ENCODE peak calls at places on chromosomes 4 and X, in eight cellular contexts. U is HTR-8/SVneo; Y is endodermal cell; S is right lobe of liver; N is NCI-H1092; Q is stimulated activated CD8-positive, alpha-beta memory T cell treated with anti-CD3 and anti-CD28 coated beads, Interleukin-15, amount 100 ng/mL, for 24 hours; G is MM.1S; H is AG04450. O is an unnamed sample.
A peak's percentile ranks its signal among the peaks of the same experiment; 100 is the strongest.

GRCh38 chr4:75302648-75303047 is 211.6 kb downstream of the RCHY1 start:
- DNase-seq in U (no peak), Y (no peak), S (no peak), N (no peak), Q (no peak), G (no peak), H (no peak), O (no peak)

GRCh38 chr4:73603854-73604584 is 16.2 kb downstream of the RASSF6 start:
- DNase-seq in U (no peak), Y (no peak), S (no peak), N (no peak), Q (no peak), G (no peak), H (no peak), O (peak; percentile 18)

GRCh38 chrX:132022115-132022862 is 813 bp upstream of the STK26 start:
- DNase-seq in U (no peak), Y (no peak), S (no peak), N (no peak), Q (no peak), G (peak; percentile 18), H (no peak), O (no peak)

GRCh38 chr4:24024157-24024556 is 134.3 kb upstream of the PPARGC1A start:
- DNase-seq in U (no peak), Y (no peak), S (no peak), N (no peak), Q (no peak), G (no peak), H (peak; percentile 48), O (no peak)

GRCh38 chr4:2650276-2650675 is 105.9 kb downstream of the TNIP2 start:
- DNase-seq in U (no peak), Y (no peak), S (no peak), N (no peak), Q (no peak), G (no peak), H (no peak), O (no peak)

GRCh38 chrX:17632942-17633341 is 104.4 kb upstream of the SCML1 start:
- DNase-seq in U (no peak), Y (no peak), S (no peak), N (no peak), Q (no peak), G (peak; percentile 40), H (no peak), O (no peak)

GRCh38 chr4:123856689-123857545 is 460.3 kb downstream of the SPRY1 start:
- DNase-seq in U (no peak), Y (peak; percentile 79), S (no peak), N (no peak), Q (no peak), G (no peak), H (no peak), O (no peak)

GRCh38 chrX:9278475-9279270 is 186.2 kb upstream of the TBL1X start:
- DNase-seq in U (no peak), Y (no peak), S (no peak), N (no peak), Q (no peak), G (no peak), H (no peak), O (no peak)

GRCh38 chr4:26031704-26032103 is 117.7 kb downstream of the SMIM20 start:
- DNase-seq in U (no peak), Y (no peak), S (no peak), N (no peak), Q (no peak), G (no peak), H (no peak), O (no peak)

GRCh38 chrX:40878821-40879571 is 143.7 kb upstream of the MED14 start:
- DNase-seq in U (no peak), Y (peak; percentile 69), S (no peak), N (no peak), Q (no peak), G (no peak), H (no peak), O (no peak)

GRCh38 chrX:24426340-24426913 is 38.7 kb upstream of the PDK3 start:
- DNase-seq in U (no peak), Y (peak; percentile 59), S (no peak), N (no peak), Q (no peak), G (peak; percentile 18), H (no peak), O (no peak)

GRCh38 chr4:96642486-96642885 is 802.6 kb downstream of the PDHA2 start:
- DNase-seq in U (no peak), Y (peak; percentile 58), S (no peak), N (no peak), Q (no peak), G (no peak), H (no peak), O (no peak)

GRCh38 chr4:69830529-69831269 is 29.2 kb downstream of the SULT1E1 start:
- DNase-seq in U (no peak), Y (peak; percentile 66), S (peak; percentile 57), N (peak; percentile 47), Q (no peak), G (peak; percentile 76), H (no peak), O (no peak)

GRCh38 chr4:74097631-74098550 is 1.1 kb downstream of the CXCL2 start:
- DNase-seq in U (no peak), Y (no peak), S (peak; percentile 55), N (no peak), Q (no peak), G (no peak), H (no peak), O (no peak)

GRCh38 chr4:184123009-184123408 is 94.7 kb downstream of the ENPP6 start:
- DNase-seq in U (no peak), Y (no peak), S (no peak), N (no peak), Q (no peak), G (no peak), H (no peak), O (no peak)

GRCh38 chr4:101367201-101367600 is 19.9 kb upstream of the PPP3CA start:
- DNase-seq in U (no peak), Y (no peak), S (no peak), N (no peak), Q (no peak), G (no peak), H (peak; percentile 76), O (no peak)

GRCh38 chr4:110287130-110287529 is 88.7 kb upstream of the ELOVL6 start:
- DNase-seq in U (peak; percentile 52), Y (no peak), S (no peak), N (no peak), Q (no peak), G (peak; percentile 83), H (peak; percentile 49), O (no peak)

GRCh38 chr4:142567199-142567598 is 278.9 kb downstream of the INPP4B start:
- DNase-seq in U (peak; percentile 6), Y (peak; percentile 72), S (no peak), N (no peak), Q (no peak), G (no peak), H (no peak), O (no peak)

GRCh38 chr4:142844782-142845181 is 1.3 kb downstream of the INPP4B start:
- DNase-seq in U (no peak), Y (no peak), S (no peak), N (no peak), Q (no peak), G (no peak), H (no peak), O (no peak)

GRCh38 chr4:55574252-55574651 is 17.8 kb downstream of the PDCL2 start:
- DNase-seq in U (no peak), Y (no peak), S (no peak), N (no peak), Q (no peak), G (no peak), H (no peak), O (no peak)

GRCh38 chrX:86263526-86263925 is 115.3 kb downstream of the DACH2 start:
- DNase-seq in U (no peak), Y (peak; percentile 79), S (no peak), N (no peak), Q (no peak), G (no peak), H (no peak), O (no peak)

GRCh38 chrX:72045552-72046277 is 86.0 kb downstream of the RTL5 start:
- DNase-seq in U (peak; percentile 39), Y (peak; percentile 83), S (no peak), N (no peak), Q (no peak), G (no peak), H (no peak), O (peak; percentile 54)

GRCh38 chrX:145292208-145292607 is 44.9 kb downstream of the SPANXN1 start:
- DNase-seq in U (no peak), Y (no peak), S (no peak), N (no peak), Q (no peak), G (no peak), H (no peak), O (no peak)

GRCh38 chr4:79864470-79865190 is 208.4 kb downstream of the ANTXR2 start:
- DNase-seq in U (no peak), Y (no peak), S (no peak), N (peak; percentile 43), Q (no peak), G (no peak), H (no peak), O (no peak)

GRCh38 chrX:141652315-141652714 is 46.2 kb downstream of the SPANXD start:
- DNase-seq in U (no peak), Y (no peak), S (no peak), N (no peak), Q (no peak), G (no peak), H (no peak), O (no peak)

GRCh38 chr4:112523008-112523440 is 7.0 kb upstream of the NEUROG2 start:
- DNase-seq in U (no peak), Y (peak; percentile 88), S (no peak), N (no peak), Q (no peak), G (peak; percentile 85), H (no peak), O (no peak)

GRCh38 chrX:134423606-134424005 is 36.4 kb upstream of the HPRT1 start:
- DNase-seq in U (no peak), Y (no peak), S (no peak), N (no peak), Q (no peak), G (no peak), H (no peak), O (no peak)

GRCh38 chr4:48336471-48336870 is 4.9 kb upstream of the SLAIN2 start:
- DNase-seq in U (no peak), Y (no peak), S (no peak), N (no peak), Q (no peak), G (no peak), H (no peak), O (no peak)

GRCh38 chr4:26893491-26893890 is 32.9 kb downstream of the STIM2 start:
- DNase-seq in U (no peak), Y (no peak), S (no peak), N (no peak), Q (no peak), G (no peak), H (no peak), O (no peak)

GRCh38 chr4:87848622-87849351 is 16.0 kb downstream of the MEPE start:
- DNase-seq in U (no peak), Y (peak; percentile 74), S (no peak), N (peak; percentile 49), Q (no peak), G (peak; percentile 76), H (peak; percentile 11), O (peak; percentile 30)

GRCh38 chrX:155048997-155049619 is 21.8 kb downstream of the CMC4 start:
- DNase-seq in U (peak; percentile 21), Y (peak; percentile 85), S (peak; percentile 55), N (no peak), Q (no peak), G (no peak), H (no peak), O (peak; percentile 29)

GRCh38 chr4:87490664-87491369 is 38.4 kb downstream of the SPARCL1 start:
- DNase-seq in U (no peak), Y (no peak), S (no peak), N (no peak), Q (no peak), G (peak; percentile 26), H (no peak), O (no peak)

GRCh38 chr4:3670521-3671519 is 95.4 kb upstream of the ADRA2C start:
- DNase-seq in U (no peak), Y (no peak), S (peak; percentile 35), N (no peak), Q (no peak), G (no peak), H (no peak), O (no peak)

GRCh38 chr4:89598602-89599001 is 238.4 kb downstream of the SNCA start:
- DNase-seq in U (no peak), Y (no peak), S (no peak), N (peak; percentile 1), Q (no peak), G (no peak), H (peak; percentile 1), O (no peak)